ENCODE peak calls at places on chromosomes 7 and 10, in nine cellular contexts. One of them, this sample, is unnamed.
A peak's percentile ranks its signal among the peaks of the same experiment; 100 is the strongest.

GRCh38 chr10:131806146-131806545 is 94.7 kb upstream of the PPP2R2D start:
- DNase-seq in left ventricle myocardium inferior: no peak
- DNase-seq in WTC11: no peak
- DNase-seq in AG09319: no peak
- DNase-seq in spleen: no peak
- DNase-seq in AG10803: no peak
- DNase-seq in dorsolateral prefrontal cortex: no peak
- DNase-seq in mammary epithelial cell: no peak
- DNase-seq in lung: no peak
- DNase-seq in this sample: no peak

GRCh38 chr7:145633513-145633912 is 483.1 kb upstream of the CNTNAP2 start:
- DNase-seq in spleen: no peak
- DNase-seq in lung: no peak
- DNase-seq in left ventricle myocardium inferior: no peak
- DNase-seq in dorsolateral prefrontal cortex: no peak
- DNase-seq in AG09319: no peak
- DNase-seq in WTC11: no peak
- DNase-seq in mammary epithelial cell: no peak
- DNase-seq in AG10803: no peak
- DNase-seq in this sample: no peak

GRCh38 chr10:24882047-24882698 is 70.2 kb downstream of the PRTFDC1 start:
- DNase-seq in mammary epithelial cell: peak; percentile 24
- DNase-seq in dorsolateral prefrontal cortex: no peak
- DNase-seq in spleen: no peak
- DNase-seq in AG10803: peak; percentile 81
- DNase-seq in left ventricle myocardium inferior: no peak
- DNase-seq in AG09319: no peak
- DNase-seq in lung: no peak
- DNase-seq in WTC11: no peak
- DNase-seq in this sample: no peak

GRCh38 chr10:17784701-17785100 is 24.4 kb upstream of the MRC1 start:
- DNase-seq in lung: no peak
- DNase-seq in AG10803: peak; percentile 55
- DNase-seq in left ventricle myocardium inferior: no peak
- DNase-seq in AG09319: no peak
- DNase-seq in dorsolateral prefrontal cortex: no peak
- DNase-seq in WTC11: no peak
- DNase-seq in mammary epithelial cell: peak; percentile 46
- DNase-seq in spleen: no peak
- DNase-seq in this sample: no peak

GRCh38 chr7:44293561-44294324 is 31.7 kb downstream of the CAMK2B start:
- DNase-seq in spleen: peak; percentile 19
- DNase-seq in WTC11: peak; percentile 21
- DNase-seq in mammary epithelial cell: no peak
- DNase-seq in AG09319: no peak
- DNase-seq in dorsolateral prefrontal cortex: peak; percentile 22
- DNase-seq in AG10803: no peak
- DNase-seq in lung: peak; percentile 22
- DNase-seq in left ventricle myocardium inferior: peak; percentile 38
- DNase-seq in this sample: no peak

GRCh38 chr7:45048748-45049147 is 40.0 kb downstream of the NACAD start:
- DNase-seq in WTC11: no peak
- DNase-seq in dorsolateral prefrontal cortex: no peak
- DNase-seq in AG10803: no peak
- DNase-seq in AG09319: no peak
- DNase-seq in mammary epithelial cell: peak; percentile 78
- DNase-seq in left ventricle myocardium inferior: no peak
- DNase-seq in lung: no peak
- DNase-seq in spleen: no peak
- DNase-seq in this sample: no peak

GRCh38 chr10:124701435-124701834 is 42.7 kb downstream of the FAM53B start:
- DNase-seq in lung: peak; percentile 83
- DNase-seq in WTC11: no peak
- DNase-seq in AG09319: peak; percentile 56
- DNase-seq in dorsolateral prefrontal cortex: peak; percentile 75
- DNase-seq in left ventricle myocardium inferior: peak; percentile 95
- DNase-seq in mammary epithelial cell: no peak
- DNase-seq in AG10803: peak; percentile 29
- DNase-seq in spleen: peak; percentile 91
- DNase-seq in this sample: no peak

GRCh38 chr7:101677421-101678137 is 48.5 kb upstream of the MYL10 start:
- DNase-seq in mammary epithelial cell: no peak
- DNase-seq in spleen: no peak
- DNase-seq in lung: no peak
- DNase-seq in left ventricle myocardium inferior: no peak
- DNase-seq in WTC11: no peak
- DNase-seq in AG10803: peak; percentile 34
- DNase-seq in AG09319: no peak
- DNase-seq in dorsolateral prefrontal cortex: no peak
- DNase-seq in this sample: no peak

GRCh38 chr7:24477807-24478655 is 95.2 kb upstream of the PALS2 start:
- DNase-seq in lung: no peak
- DNase-seq in mammary epithelial cell: peak; percentile 3
- DNase-seq in AG09319: peak; percentile 43
- DNase-seq in WTC11: peak; percentile 27
- DNase-seq in dorsolateral prefrontal cortex: no peak
- DNase-seq in left ventricle myocardium inferior: no peak
- DNase-seq in AG10803: peak; percentile 70
- DNase-seq in spleen: no peak
- DNase-seq in this sample: no peak

GRCh38 chr10:18222870-18223269 is 82.6 kb downstream of the CACNB2 start:
- DNase-seq in spleen: no peak
- DNase-seq in WTC11: no peak
- DNase-seq in AG10803: no peak
- DNase-seq in left ventricle myocardium inferior: no peak
- DNase-seq in AG09319: no peak
- DNase-seq in dorsolateral prefrontal cortex: no peak
- DNase-seq in mammary epithelial cell: no peak
- DNase-seq in lung: no peak
- DNase-seq in this sample: no peak

GRCh38 chr10:1738950-1739349 is 1.6 kb upstream of the ADARB2 start:
- DNase-seq in dorsolateral prefrontal cortex: no peak
- DNase-seq in WTC11: no peak
- DNase-seq in AG10803: no peak
- DNase-seq in lung: no peak
- DNase-seq in AG09319: no peak
- DNase-seq in spleen: no peak
- DNase-seq in mammary epithelial cell: no peak
- DNase-seq in left ventricle myocardium inferior: no peak
- DNase-seq in this sample: no peak

GRCh38 chr10:18325410-18325809 is 185.2 kb downstream of the CACNB2 start:
- DNase-seq in dorsolateral prefrontal cortex: no peak
- DNase-seq in WTC11: no peak
- DNase-seq in left ventricle myocardium inferior: no peak
- DNase-seq in spleen: no peak
- DNase-seq in AG09319: no peak
- DNase-seq in AG10803: no peak
- DNase-seq in lung: no peak
- DNase-seq in mammary epithelial cell: no peak
- DNase-seq in this sample: no peak

GRCh38 chr10:14466256-14466655 is 135.5 kb upstream of the FRMD4A start:
- DNase-seq in left ventricle myocardium inferior: no peak
- DNase-seq in AG09319: no peak
- DNase-seq in mammary epithelial cell: no peak
- DNase-seq in WTC11: no peak
- DNase-seq in lung: no peak
- DNase-seq in dorsolateral prefrontal cortex: no peak
- DNase-seq in spleen: no peak
- DNase-seq in AG10803: peak; percentile 61
- DNase-seq in this sample: no peak

GRCh38 chr10:18157909-18158308 is 17.7 kb downstream of the CACNB2 start:
- DNase-seq in AG10803: peak; percentile 78
- DNase-seq in lung: no peak
- DNase-seq in WTC11: no peak
- DNase-seq in spleen: no peak
- DNase-seq in AG09319: peak; percentile 44
- DNase-seq in dorsolateral prefrontal cortex: no peak
- DNase-seq in left ventricle myocardium inferior: no peak
- DNase-seq in mammary epithelial cell: peak; percentile 22
- DNase-seq in this sample: no peak

GRCh38 chr7:71486856-71487628 is 355.1 kb downstream of the GALNT17 start:
- DNase-seq in dorsolateral prefrontal cortex: no peak
- DNase-seq in WTC11: no peak
- DNase-seq in spleen: no peak
- DNase-seq in lung: no peak
- DNase-seq in mammary epithelial cell: no peak
- DNase-seq in AG10803: peak; percentile 96
- DNase-seq in AG09319: peak; percentile 30
- DNase-seq in left ventricle myocardium inferior: peak; percentile 18
- DNase-seq in this sample: no peak

GRCh38 chr7:100753750-100754149 is 20.4 kb downstream of the ZAN start:
- DNase-seq in left ventricle myocardium inferior: no peak
- DNase-seq in mammary epithelial cell: no peak
- DNase-seq in AG09319: peak; percentile 52
- DNase-seq in spleen: no peak
- DNase-seq in WTC11: no peak
- DNase-seq in lung: no peak
- DNase-seq in AG10803: peak; percentile 44
- DNase-seq in dorsolateral prefrontal cortex: no peak
- DNase-seq in this sample: no peak

GRCh38 chr10:118672766-118673715 is 77.6 kb upstream of the PRLHR start:
- DNase-seq in AG10803: no peak
- DNase-seq in mammary epithelial cell: no peak
- DNase-seq in lung: no peak
- DNase-seq in AG09319: no peak
- DNase-seq in spleen: no peak
- DNase-seq in dorsolateral prefrontal cortex: peak; percentile 44
- DNase-seq in left ventricle myocardium inferior: no peak
- DNase-seq in WTC11: no peak
- DNase-seq in this sample: no peak

GRCh38 chr7:2782565-2782964 is 61.5 kb downstream of the GNA12 start:
- DNase-seq in spleen: no peak
- DNase-seq in WTC11: no peak
- DNase-seq in left ventricle myocardium inferior: no peak
- DNase-seq in lung: no peak
- DNase-seq in mammary epithelial cell: no peak
- DNase-seq in AG09319: no peak
- DNase-seq in AG10803: no peak
- DNase-seq in dorsolateral prefrontal cortex: no peak
- DNase-seq in this sample: no peak

GRCh38 chr7:21508538-21508937 is 34.3 kb upstream of the DNAH11 start:
- DNase-seq in lung: no peak
- DNase-seq in AG10803: no peak
- DNase-seq in dorsolateral prefrontal cortex: no peak
- DNase-seq in AG09319: no peak
- DNase-seq in left ventricle myocardium inferior: no peak
- DNase-seq in mammary epithelial cell: no peak
- DNase-seq in spleen: no peak
- DNase-seq in WTC11: no peak
- DNase-seq in this sample: no peak

GRCh38 chr7:124996778-124997177 is 67.2 kb upstream of the POT1 start:
- DNase-seq in dorsolateral prefrontal cortex: no peak
- DNase-seq in spleen: no peak
- DNase-seq in lung: no peak
- DNase-seq in WTC11: no peak
- DNase-seq in AG10803: peak; percentile 1
- DNase-seq in left ventricle myocardium inferior: no peak
- DNase-seq in mammary epithelial cell: no peak
- DNase-seq in AG09319: no peak
- DNase-seq in this sample: no peak
- TF ChIP-seq CTCF in dorsolateral prefrontal cortex: no peak
- TF ChIP-seq CTCF in spleen: no peak
- TF ChIP-seq CTCF in lung: no peak
- TF ChIP-seq CTCF in WTC11: no peak
- TF ChIP-seq CTCF in AG10803: no peak
- TF ChIP-seq CTCF in left ventricle myocardium inferior: peak; percentile 21
- TF ChIP-seq CTCF in mammary epithelial cell: peak; percentile 4
- TF ChIP-seq CTCF in AG09319: no peak
- TF ChIP-seq CTCF in this sample: peak; percentile 29

DNA sequence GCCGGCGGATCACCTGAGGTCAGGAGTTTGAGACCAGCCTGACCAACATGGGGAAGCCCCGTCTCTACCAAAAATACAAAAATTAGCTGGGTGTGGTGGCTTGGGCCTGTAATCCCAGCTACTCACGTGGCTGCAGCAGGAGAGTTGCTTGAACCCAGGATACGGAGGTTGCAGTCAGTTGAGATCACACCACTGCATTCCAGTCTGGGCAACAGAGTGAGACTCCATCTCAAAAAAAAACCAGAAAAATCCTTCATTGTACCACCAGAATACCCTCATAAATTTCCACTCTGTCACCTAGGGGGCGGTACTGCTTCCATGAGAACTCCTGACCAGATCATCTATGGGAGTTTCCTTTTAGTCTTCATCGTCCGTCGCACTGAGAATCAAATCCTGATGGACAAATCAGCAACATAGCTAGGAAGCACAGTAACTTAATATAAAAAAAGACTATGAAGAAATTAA is 225.8 kb upstream of the KLF14 start:
- DNase-seq in AG10803: peak; percentile 90
- DNase-seq in WTC11: peak; percentile 24
- DNase-seq in lung: no peak
- DNase-seq in mammary epithelial cell: peak; percentile 71
- DNase-seq in spleen: no peak
- DNase-seq in AG09319: peak; percentile 64
- DNase-seq in left ventricle myocardium inferior: no peak
- DNase-seq in dorsolateral prefrontal cortex: no peak
- DNase-seq in this sample: no peak
- TF ChIP-seq CTCF in AG10803: peak; percentile 71
- TF ChIP-seq CTCF in WTC11: peak; percentile 28
- TF ChIP-seq CTCF in lung: no peak
- TF ChIP-seq CTCF in mammary epithelial cell: peak; percentile 61
- TF ChIP-seq CTCF in spleen: peak; percentile 17
- TF ChIP-seq CTCF in AG09319: peak; percentile 65
- TF ChIP-seq CTCF in left ventricle myocardium inferior: peak; percentile 10
- TF ChIP-seq CTCF in dorsolateral prefrontal cortex: no peak
- TF ChIP-seq CTCF in this sample: peak; percentile 63

GRCh38 chr7:52163311-52163710 is 846.7 kb upstream of the COBL start:
- DNase-seq in AG10803: no peak
- DNase-seq in AG09319: no peak
- DNase-seq in spleen: no peak
- DNase-seq in left ventricle myocardium inferior: no peak
- DNase-seq in WTC11: no peak
- DNase-seq in mammary epithelial cell: no peak
- DNase-seq in dorsolateral prefrontal cortex: no peak
- DNase-seq in lung: no peak
- DNase-seq in this sample: no peak

GRCh38 chr7:52168085-52168484 is 851.5 kb upstream of the COBL start:
- DNase-seq in mammary epithelial cell: no peak
- DNase-seq in WTC11: peak; percentile 50
- DNase-seq in dorsolateral prefrontal cortex: no peak
- DNase-seq in lung: no peak
- DNase-seq in left ventricle myocardium inferior: no peak
- DNase-seq in spleen: no peak
- DNase-seq in AG09319: no peak
- DNase-seq in AG10803: no peak
- DNase-seq in this sample: no peak
- TF ChIP-seq CTCF in mammary epithelial cell: no peak
- TF ChIP-seq CTCF in WTC11: peak; percentile 45
- TF ChIP-seq CTCF in dorsolateral prefrontal cortex: no peak
- TF ChIP-seq CTCF in lung: no peak
- TF ChIP-seq CTCF in left ventricle myocardium inferior: no peak
- TF ChIP-seq CTCF in spleen: no peak
- TF ChIP-seq CTCF in AG09319: no peak
- TF ChIP-seq CTCF in AG10803: no peak
- TF ChIP-seq CTCF in this sample: peak; percentile 20

DNA sequence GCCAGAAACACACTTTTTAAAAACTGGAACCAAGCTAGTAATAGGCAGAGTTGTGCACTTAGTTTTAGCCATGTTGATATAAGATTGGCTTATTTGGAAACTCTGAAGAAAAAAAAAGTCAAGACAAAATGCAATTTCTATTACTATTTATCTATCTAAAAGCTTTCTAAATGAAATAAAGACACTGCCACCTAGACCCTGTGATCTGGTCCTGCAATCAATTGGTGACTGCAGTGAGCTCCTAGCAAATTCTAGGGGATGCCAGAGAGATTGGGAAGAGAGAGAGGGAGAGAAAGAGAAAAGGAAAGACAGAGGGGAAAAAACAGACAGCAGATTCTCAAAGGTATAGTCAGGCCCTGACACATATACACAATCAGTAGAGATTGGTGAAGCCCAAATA is 25.3 kb downstream of the SORCS1 start:
- DNase-seq in left ventricle myocardium inferior: no peak
- DNase-seq in lung: no peak
- DNase-seq in spleen: no peak
- DNase-seq in AG09319: no peak
- DNase-seq in dorsolateral prefrontal cortex: no peak
- DNase-seq in WTC11: no peak
- DNase-seq in mammary epithelial cell: no peak
- DNase-seq in AG10803: no peak
- DNase-seq in this sample: no peak
- TF ChIP-seq CTCF in left ventricle myocardium inferior: no peak
- TF ChIP-seq CTCF in lung: no peak
- TF ChIP-seq CTCF in spleen: no peak
- TF ChIP-seq CTCF in AG09319: no peak
- TF ChIP-seq CTCF in dorsolateral prefrontal cortex: no peak
- TF ChIP-seq CTCF in WTC11: no peak
- TF ChIP-seq CTCF in mammary epithelial cell: no peak
- TF ChIP-seq CTCF in AG10803: no peak
- TF ChIP-seq CTCF in this sample: no peak